ENCODE peak calls at places on chromosomes 5 and 9, in ten cellular contexts. Z is stimulated activated CD8-positive, alpha-beta memory T cell treated with anti-CD3 and anti-CD28 coated beads, Interleukin-15, amount 100 ng/mL, for 1 hour; K is transverse colon; N is NCI-H2107; T is germinal center; Q is substantia nigra; C is ecto neural progenitor cell; V is upper lobe of left lung; W is ELF-1; H is activated T-cell treated with anti-CD3 and anti-CD28 coated beads, Interleukin-2, amount 50 U/mL, for 24 hours. D is an unnamed sample.

GRCh38 chr5:157463081-157463480 is 3.1 kb downstream of the NIPAL4 start:
- DNase-seq in Z (no peak), K (no peak), N (no peak), T (no peak), Q (no peak), C (no peak), V (peak; percentile 16), W (no peak), H (no peak), D (no peak)

GRCh38 chr5:74441616-74442015 is 198.9 kb downstream of the ENC1 start:
- DNase-seq in Z (no peak), K (no peak), N (no peak), T (no peak), Q (no peak), C (no peak), V (no peak), W (no peak), H (no peak), D (no peak)

GRCh38 chr9:12790026-12790425 is 15.2 kb downstream of the LURAP1L start:
- DNase-seq in Z (no peak), K (no peak), N (no peak), T (no peak), Q (no peak), C (no peak), V (no peak), W (no peak), H (no peak), D (no peak)

GRCh38 chr5:158482201-158482600 is 617.5 kb downstream of the EBF1 start:
- DNase-seq in Z (no peak), K (no peak), N (no peak), T (no peak), Q (no peak), C (no peak), V (no peak), W (no peak), H (no peak), D (no peak)

GRCh38 chr5:179762781-179763176 is 30.2 kb downstream of the MAML1 start:
- DNase-seq in Z (no peak), K (no peak), N (no peak), T (no peak), Q (no peak), C (no peak), V (no peak), W (no peak), H (no peak), D (no peak)

GRCh38 chr9:114779352-114779845 is 26.4 kb downstream of the TNFSF15 start:
- DNase-seq in Z (no peak), K (peak; percentile 94), N (no peak), T (no peak), Q (no peak), C (no peak), V (no peak), W (no peak), H (no peak), D (no peak)

GRCh38 chr5:157204765-157205164 is 24.1 kb downstream of the ITK start:
- DNase-seq in Z (no peak), K (no peak), N (no peak), T (peak; percentile 42), Q (no peak), C (no peak), V (no peak), W (no peak), H (no peak), D (peak; percentile 31)

GRCh38 chr5:108983456-108984092 is 235.9 kb downstream of the FER start:
- DNase-seq in Z (no peak), K (no peak), N (no peak), T (no peak), Q (no peak), C (no peak), V (no peak), W (no peak), H (no peak), D (no peak)

GRCh38 chr5:168364738-168365550 is 73.5 kb downstream of the WWC1 start:
- DNase-seq in Z (no peak), K (no peak), N (no peak), T (no peak), Q (no peak), C (peak; percentile 53), V (no peak), W (peak; percentile 95), H (no peak), D (no peak)

GRCh38 chr5:176541338-176542134 is 4.3 kb upstream of the RNF44 start:
- DNase-seq in Z (peak; percentile 41), K (peak; percentile 86), N (no peak), T (no peak), Q (no peak), C (no peak), V (no peak), W (peak; percentile 87), H (peak; percentile 74), D (peak; percentile 85)